ENCODE peak calls at places on chromosomes 7 and 10, in ten cellular contexts. T, K, U, E, B, C, Y, L, Q and P are unnamed samples.

GRCh38 chr10:26725837-26726727 is 28.6 kb downstream of the PDSS1 start:
- DNase-seq in Q (peak), T (peak), B (peak), L (peak), U (peak), Y (no peak), C (peak), E (peak), K (peak), P (peak)

GRCh38 chr7:134787064-134787463 is 7.6 kb downstream of the CALD1 start:
- DNase-seq in L (peak), Q (no peak), C (no peak), K (no peak), E (peak), B (no peak), T (no peak), Y (no peak), U (no peak), P (no peak)

GRCh38 chr10:44575601-44576380 is 190.9 kb upstream of the CXCL12 start:
- DNase-seq in L (no peak), E (no peak), B (no peak), Q (no peak), K (no peak), T (no peak), C (no peak), Y (no peak), U (no peak), P (no peak)

GRCh38 chr7:32023353-32023752 is 46.9 kb downstream of the PDE1C start:
- DNase-seq in E (no peak), K (no peak), Y (no peak), L (no peak), Q (no peak), C (no peak), T (no peak), B (no peak), U (no peak), P (no peak)

GRCh38 chr7:1567082-1567771 is 2.6 kb downstream of the PSMG3 start:
- DNase-seq in Q (no peak), B (peak), L (peak), T (no peak), E (peak), U (peak), C (peak), Y (peak), K (peak), P (peak)

GRCh38 chr7:12297709-12298108 is 86.6 kb downstream of the TMEM106B start:
- DNase-seq in L (no peak), T (no peak), B (no peak), Q (no peak), Y (no peak), K (no peak), E (no peak), C (no peak), U (no peak), P (no peak)

GRCh38 chr7:34622182-34622581 is 35.8 kb upstream of the NPSR1 start:
- DNase-seq in T (no peak), K (no peak), Q (no peak), Y (no peak), U (no peak), E (no peak), L (no peak), C (no peak), B (no peak), P (peak)

GRCh38 chr7:55774327-55775050 is 88.1 kb downstream of the SEPTIN14 start:
- DNase-seq in E (peak), B (peak), C (no peak), U (no peak), L (peak), Y (no peak), T (no peak), Q (no peak), K (peak), P (peak)

GRCh38 chr10:86556933-86557649 is 35.5 kb upstream of the WAPL start:
- DNase-seq in T (peak), K (peak), U (no peak), L (no peak), B (peak), Q (no peak), E (no peak), Y (no peak), C (no peak), P (no peak)

GRCh38 chr10:127013251-127013656 is 108.0 kb downstream of the DOCK1 start:
- DNase-seq in K (peak), T (no peak), Y (no peak), L (no peak), Q (no peak), B (no peak), C (no peak), E (no peak), U (peak), P (peak)

GRCh38 chr10:92222603-92223275 is 68.1 kb downstream of the CPEB3 start:
- DNase-seq in T (no peak), C (peak), Y (peak), L (peak), E (peak), Q (no peak), B (no peak), K (no peak), U (no peak), P (peak)

GRCh38 chr7:26369519-26370385 is 78.1 kb downstream of the SNX10 start:
- DNase-seq in B (peak), T (no peak), K (peak), L (peak), E (peak), U (peak), C (peak), Y (peak), Q (no peak), P (peak)

GRCh38 chr10:102269017-102269416 is 23.7 kb downstream of the GBF1 start:
- DNase-seq in Y (no peak), Q (no peak), E (no peak), T (no peak), C (no peak), U (no peak), K (no peak), B (no peak), L (peak), P (no peak)

GRCh38 chr7:25726682-25727357 is 425.2 kb upstream of the NFE2L3 start:
- DNase-seq in K (no peak), C (no peak), T (no peak), E (peak), U (no peak), Q (no peak), B (no peak), Y (no peak), L (no peak), P (no peak)

GRCh38 chr10:97821308-97822038 is 28.2 kb upstream of the GOLGA7B start:
- DNase-seq in T (no peak), Q (no peak), U (no peak), B (peak), L (no peak), K (no peak), C (no peak), Y (no peak), E (peak), P (no peak)

GRCh38 chr10:129759214-129760002 is 204.7 kb downstream of the EBF3 start:
- DNase-seq in T (no peak), L (no peak), Q (no peak), C (no peak), K (no peak), Y (no peak), B (no peak), U (peak), E (no peak), P (no peak)

GRCh38 chr10:124001391-124002260 is 91.8 kb downstream of the CHST15 start:
- DNase-seq in C (no peak), L (no peak), U (peak), Y (no peak), T (no peak), K (no peak), E (no peak), B (no peak), Q (no peak), P (no peak)

GRCh38 chr7:47886412-47886811 is 61.9 kb downstream of the PKD1L1 start:
- DNase-seq in U (no peak), Q (no peak), K (no peak), B (no peak), C (no peak), E (no peak), T (no peak), Y (no peak), L (no peak), P (no peak)